ENCODE peak calls at places on chromosomes 3 and 15, in ten cellular contexts. L is WERI-Rb-1; P is HFF-Myc; U is psoas muscle; X is activated naive CD8-positive, alpha-beta T cell treated with anti-CD3 and anti-CD28 coated beads, Interleukin-2, amount 50 U/mL, for 24 hours; O is AG10803; C is type B pancreatic cell; W is foreskin melanocyte; I is mesendoderm; V is nucleus accumbens. F is an unnamed sample.

GRCh38 chr3:191070762-191071365 is 128.2 kb upstream of the OSTN start:
- DNase-seq in V (no peak), C (no peak), L (no peak), X (no peak), U (no peak), I (no peak), P (no peak), W (no peak), O (peak; percentile 3), F (no peak)

GRCh38 chr3:65438096-65438495 is 600.6 kb downstream of the MAGI1 start:
- DNase-seq in X (no peak), U (no peak), P (no peak), W (no peak), V (no peak), O (no peak), I (no peak), C (no peak), L (no peak), F (no peak)

GRCh38 chr3:107596639-107597038 is 73.9 kb downstream of the BBX start:
- DNase-seq in V (no peak), I (no peak), W (no peak), X (no peak), U (no peak), L (no peak), P (no peak), C (no peak), O (no peak), F (no peak)

GRCh38 chr3:49358884-49359225 is 702 bp upstream of the GPX1 start:
- DNase-seq in L (no peak), P (peak; percentile 49), W (no peak), V (no peak), X (no peak), C (no peak), O (no peak), U (no peak), I (no peak), F (no peak)

GRCh38 chr3:125145751-125146475 is 66.6 kb downstream of the SLC12A8 start:
- DNase-seq in C (no peak), V (no peak), X (no peak), U (no peak), L (no peak), W (no peak), I (no peak), P (no peak), O (no peak), F (no peak)

GRCh38 chr3:7927864-7928263 is 573.8 kb upstream of the LMCD1 start:
- DNase-seq in W (no peak), I (peak; percentile 62), P (no peak), X (no peak), C (no peak), O (no peak), V (no peak), L (no peak), U (no peak), F (no peak)

GRCh38 chr3:13234664-13235063 is 161.4 kb upstream of the IQSEC1 start:
- DNase-seq in U (no peak), V (no peak), C (no peak), X (no peak), O (no peak), L (no peak), I (no peak), P (no peak), W (no peak), F (no peak)

GRCh38 chr3:32276279-32276841 is 37.9 kb downstream of the CMTM8 start:
- DNase-seq in P (no peak), O (no peak), I (no peak), V (no peak), W (peak; percentile 4), U (no peak), L (no peak), X (no peak), C (no peak), F (peak; percentile 41)

GRCh38 chr3:164418426-164418825 is 659.9 kb downstream of the SI start:
- DNase-seq in W (no peak), U (no peak), V (no peak), L (no peak), P (no peak), X (no peak), O (no peak), C (no peak), I (no peak), F (peak; percentile 12)

GRCh38 chr3:16338999-16339398 is 74.0 kb downstream of the OXNAD1 start:
- DNase-seq in O (peak; percentile 99), W (no peak), C (no peak), I (peak; percentile 91), V (no peak), U (no peak), P (peak; percentile 96), L (peak; percentile 30), X (no peak), F (peak; percentile 58)

GRCh38 chr3:45921158-45922038 is 21.9 kb upstream of the CXCR6 start:
- DNase-seq in I (no peak), V (no peak), X (no peak), W (no peak), O (no peak), L (no peak), C (no peak), U (no peak), P (no peak), F (no peak)

GRCh38 chr3:194373912-194374311 is 4.4 kb upstream of the LRRC15 start:
- DNase-seq in X (no peak), U (no peak), L (peak; percentile 42), V (no peak), O (no peak), P (no peak), I (no peak), C (no peak), W (no peak), F (no peak)

GRCh38 chr3:21734746-21735145 is 16.3 kb downstream of the ZNF385D start:
- DNase-seq in I (no peak), C (no peak), O (peak; percentile 59), L (no peak), U (no peak), X (no peak), W (no peak), P (no peak), V (no peak), F (no peak)

GRCh38 chr15:63476229-63476632 is 28.2 kb upstream of the USP3 start:
- DNase-seq in U (no peak), P (peak; percentile 88), L (no peak), O (peak; percentile 95), I (peak; percentile 83), V (no peak), X (no peak), C (no peak), W (peak; percentile 97), F (peak; percentile 59)

GRCh38 chr3:53485675-53486365 is 8.6 kb upstream of the CACNA1D start:
- DNase-seq in O (no peak), V (no peak), L (no peak), X (no peak), P (no peak), W (no peak), U (no peak), C (no peak), I (no peak), F (no peak)

GRCh38 chr3:53075743-53076140 is 29.9 kb upstream of the SFMBT1 start:
- DNase-seq in C (no peak), W (no peak), X (no peak), V (no peak), U (no peak), P (no peak), I (no peak), O (no peak), L (no peak), F (no peak)

GRCh38 chr3:157226173-157226847 is 66.4 kb upstream of the CCNL1 start:
- DNase-seq in U (no peak), L (no peak), C (no peak), P (no peak), W (no peak), V (no peak), X (no peak), O (peak; percentile 53), I (no peak), F (no peak)

GRCh38 chr3:139455855-139456254 is 20.5 kb downstream of the RBP2 start:
- DNase-seq in I (peak; percentile 64), W (no peak), X (no peak), L (no peak), O (no peak), P (no peak), U (no peak), V (no peak), C (no peak), F (no peak)

GRCh38 chr15:68328485-68328884 is 50.9 kb downstream of the FEM1B start:
- DNase-seq in W (no peak), V (no peak), I (no peak), C (no peak), U (no peak), P (no peak), X (no peak), O (no peak), L (no peak), F (no peak)

GRCh38 chr3:64685331-64685799 is 2.4 kb downstream of the ADAMTS9 start:
- DNase-seq in V (no peak), C (peak; percentile 69), I (no peak), P (no peak), U (peak; percentile 42), X (no peak), W (no peak), L (no peak), O (peak; percentile 50), F (peak; percentile 48)

GRCh38 chr15:86558252-86558651 is 478.6 kb downstream of the AGBL1 start:
- DNase-seq in P (no peak), V (no peak), I (peak; percentile 84), X (no peak), U (no peak), O (no peak), C (no peak), W (no peak), L (no peak), F (no peak)

GRCh38 chr15:62257991-62258390 is 92.9 kb upstream of the C2CD4B start:
- DNase-seq in C (no peak), L (no peak), I (no peak), U (no peak), X (no peak), W (no peak), V (no peak), P (no peak), O (no peak), F (no peak)

GRCh38 chr15:60520041-60520824 is 41.3 kb upstream of the ICE2 start:
- DNase-seq in I (peak; percentile 74), U (no peak), W (no peak), O (peak; percentile 10), L (no peak), P (no peak), C (no peak), V (no peak), X (no peak), F (no peak)

GRCh38 chr3:17640466-17640865 is 102.0 kb downstream of the TBC1D5 start:
- DNase-seq in I (no peak), U (no peak), X (no peak), L (no peak), C (no peak), O (no peak), P (no peak), W (no peak), V (no peak), F (no peak)

GRCh38 chr3:116849261-116849688 is 139.7 kb downstream of the TUSC7 start:
- DNase-seq in L (no peak), I (peak; percentile 66), X (no peak), V (no peak), P (no peak), W (no peak), C (no peak), O (no peak), U (no peak), F (no peak)

GRCh38 chr3:123394391-123395022 is 54.4 kb downstream of the ADCY5 start:
- DNase-seq in V (no peak), W (no peak), C (no peak), U (no peak), O (no peak), I (no peak), L (no peak), P (no peak), X (no peak), F (no peak)

GRCh38 chr3:177781686-177782161 is 584.4 kb upstream of the TBL1XR1 start:
- DNase-seq in C (no peak), L (no peak), V (no peak), I (no peak), W (no peak), P (peak; percentile 60), U (peak; percentile 16), X (no peak), O (peak; percentile 86), F (peak; percentile 94)

GRCh38 chr15:68572921-68573320 is 5.9 kb upstream of the CORO2B start:
- DNase-seq in U (no peak), W (no peak), X (no peak), P (no peak), C (no peak), I (no peak), L (no peak), V (no peak), O (no peak), F (no peak)